ENCODE peak calls at places on chromosomes 12 and 14, in eight cellular contexts. One of them, this sample, is unnamed.

GRCh38 chr12:128829870-128830504 is 6.2 kb upstream of the SLC15A4 start:
- DNase-seq in stomach: peak
- DNase-seq in NB4: peak
- DNase-seq in hepatocyte: no peak
- DNase-seq in astrocyte of the spinal cord: no peak
- DNase-seq in naive thymus-derived CD4-positive, alpha-beta T cell: no peak
- DNase-seq in adrenal gland: peak
- DNase-seq in mammary epithelial cell: no peak
- DNase-seq in this sample: no peak

GRCh38 chr12:50986961-50987737 is 34.8 kb downstream of the HIGD1C start:
- DNase-seq in naive thymus-derived CD4-positive, alpha-beta T cell: peak
- DNase-seq in NB4: peak
- DNase-seq in hepatocyte: peak
- DNase-seq in adrenal gland: peak
- DNase-seq in mammary epithelial cell: peak
- DNase-seq in astrocyte of the spinal cord: peak
- DNase-seq in stomach: peak
- DNase-seq in this sample: no peak

GRCh38 chr12:123937707-123938600 is 34.7 kb downstream of the CCDC92 start:
- DNase-seq in NB4: peak
- DNase-seq in stomach: no peak
- DNase-seq in mammary epithelial cell: no peak
- DNase-seq in adrenal gland: no peak
- DNase-seq in naive thymus-derived CD4-positive, alpha-beta T cell: peak
- DNase-seq in hepatocyte: no peak
- DNase-seq in astrocyte of the spinal cord: no peak
- DNase-seq in this sample: peak

GRCh38 chr12:124430491-124430890 is 135.6 kb downstream of the RFLNA start:
- DNase-seq in astrocyte of the spinal cord: no peak
- DNase-seq in hepatocyte: no peak
- DNase-seq in mammary epithelial cell: no peak
- DNase-seq in naive thymus-derived CD4-positive, alpha-beta T cell: no peak
- DNase-seq in adrenal gland: no peak
- DNase-seq in stomach: no peak
- DNase-seq in NB4: no peak
- DNase-seq in this sample: no peak

GRCh38 chr14:55638665-55639064 is 58.7 kb downstream of the KTN1 start:
- DNase-seq in hepatocyte: no peak
- DNase-seq in naive thymus-derived CD4-positive, alpha-beta T cell: no peak
- DNase-seq in NB4: no peak
- DNase-seq in astrocyte of the spinal cord: no peak
- DNase-seq in adrenal gland: no peak
- DNase-seq in mammary epithelial cell: no peak
- DNase-seq in stomach: no peak
- DNase-seq in this sample: no peak

GRCh38 chr12:78062781-78063180 is 232.1 kb downstream of the NAV3 start:
- DNase-seq in adrenal gland: peak
- DNase-seq in NB4: no peak
- DNase-seq in stomach: peak
- DNase-seq in astrocyte of the spinal cord: peak
- DNase-seq in hepatocyte: peak
- DNase-seq in mammary epithelial cell: peak
- DNase-seq in naive thymus-derived CD4-positive, alpha-beta T cell: no peak
- DNase-seq in this sample: no peak

GRCh38 chr12:12582895-12583303 is 20.2 kb upstream of the DUSP16 start:
- DNase-seq in stomach: no peak
- DNase-seq in adrenal gland: peak
- DNase-seq in NB4: peak
- DNase-seq in astrocyte of the spinal cord: no peak
- DNase-seq in naive thymus-derived CD4-positive, alpha-beta T cell: no peak
- DNase-seq in mammary epithelial cell: peak
- DNase-seq in hepatocyte: peak
- DNase-seq in this sample: no peak

GRCh38 chr14:85122690-85123089 is 407.3 kb upstream of the FLRT2 start:
- DNase-seq in astrocyte of the spinal cord: peak
- DNase-seq in adrenal gland: no peak
- DNase-seq in naive thymus-derived CD4-positive, alpha-beta T cell: no peak
- DNase-seq in stomach: no peak
- DNase-seq in mammary epithelial cell: peak
- DNase-seq in hepatocyte: no peak
- DNase-seq in NB4: no peak
- DNase-seq in this sample: no peak

GRCh38 chr14:96931751-96932150 is 134.6 kb downstream of the VRK1 start:
- DNase-seq in naive thymus-derived CD4-positive, alpha-beta T cell: no peak
- DNase-seq in hepatocyte: no peak
- DNase-seq in adrenal gland: no peak
- DNase-seq in astrocyte of the spinal cord: no peak
- DNase-seq in NB4: no peak
- DNase-seq in mammary epithelial cell: no peak
- DNase-seq in stomach: no peak
- DNase-seq in this sample: no peak

GRCh38 chr12:27331927-27332324 is 710 bp upstream of the BMAL2 start:
- DNase-seq in naive thymus-derived CD4-positive, alpha-beta T cell: no peak
- DNase-seq in hepatocyte: no peak
- DNase-seq in NB4: peak
- DNase-seq in mammary epithelial cell: peak
- DNase-seq in stomach: no peak
- DNase-seq in astrocyte of the spinal cord: peak
- DNase-seq in adrenal gland: no peak
- DNase-seq in this sample: no peak

GRCh38 chr14:53391631-53392030 is 238.5 kb upstream of the DDHD1 start:
- DNase-seq in NB4: no peak
- DNase-seq in astrocyte of the spinal cord: peak
- DNase-seq in adrenal gland: no peak
- DNase-seq in stomach: no peak
- DNase-seq in naive thymus-derived CD4-positive, alpha-beta T cell: no peak
- DNase-seq in hepatocyte: no peak
- DNase-seq in mammary epithelial cell: peak
- DNase-seq in this sample: no peak

GRCh38 chr14:71776463-71777359 is 155.5 kb upstream of the RGS6 start:
- DNase-seq in hepatocyte: no peak
- DNase-seq in mammary epithelial cell: no peak
- DNase-seq in astrocyte of the spinal cord: peak
- DNase-seq in naive thymus-derived CD4-positive, alpha-beta T cell: no peak
- DNase-seq in NB4: no peak
- DNase-seq in adrenal gland: no peak
- DNase-seq in stomach: no peak
- DNase-seq in this sample: no peak

GRCh38 chr14:87712386-87713113 is 280.4 kb downstream of the GALC start:
- DNase-seq in NB4: no peak
- DNase-seq in mammary epithelial cell: no peak
- DNase-seq in astrocyte of the spinal cord: no peak
- DNase-seq in naive thymus-derived CD4-positive, alpha-beta T cell: no peak
- DNase-seq in hepatocyte: peak
- DNase-seq in adrenal gland: no peak
- DNase-seq in stomach: no peak
- DNase-seq in this sample: no peak

GRCh38 chr12:131121705-131122405 is 168.1 kb downstream of the ADGRD1 start:
- DNase-seq in astrocyte of the spinal cord: no peak
- DNase-seq in naive thymus-derived CD4-positive, alpha-beta T cell: no peak
- DNase-seq in hepatocyte: no peak
- DNase-seq in adrenal gland: no peak
- DNase-seq in stomach: no peak
- DNase-seq in mammary epithelial cell: no peak
- DNase-seq in NB4: no peak
- DNase-seq in this sample: no peak

DNA sequence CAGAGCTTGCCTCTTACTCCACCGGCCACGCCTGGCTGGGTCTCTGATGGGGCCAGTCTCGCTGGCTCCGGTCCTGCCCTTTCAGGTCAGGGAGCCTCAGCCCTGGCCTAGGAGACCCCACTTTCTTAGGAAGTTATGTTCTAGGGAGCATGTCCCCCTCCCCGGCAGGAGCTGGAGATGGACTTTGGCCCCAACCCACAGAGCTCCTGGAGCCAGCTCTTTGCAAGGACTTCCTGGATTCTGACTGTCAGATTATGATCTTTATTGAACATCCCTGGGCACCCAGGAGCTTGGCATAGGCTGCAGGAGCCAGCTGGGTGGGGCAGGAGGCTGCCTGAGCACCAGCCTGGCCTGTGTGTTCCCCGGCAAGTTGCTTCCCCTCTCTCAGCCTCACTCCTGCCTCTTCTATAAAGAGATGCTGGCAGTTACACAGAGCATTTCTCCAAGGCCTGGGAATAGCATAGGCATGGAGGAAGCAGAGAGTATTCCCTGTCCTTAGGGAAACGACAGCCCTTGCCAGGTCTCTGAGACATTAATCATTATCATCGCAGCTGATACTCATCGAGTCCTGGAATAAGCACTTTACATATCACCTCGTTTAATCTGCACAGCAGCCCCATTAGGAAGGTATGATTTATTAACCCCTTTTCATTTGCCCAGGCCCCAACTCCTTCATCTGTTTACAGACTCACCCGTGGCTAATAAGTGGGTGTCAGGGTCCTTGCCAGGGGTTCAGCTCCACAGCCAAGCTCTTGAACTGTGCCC is 3.4 kb downstream of the DEGS2 start:
- DNase-seq in hepatocyte: peak
- DNase-seq in naive thymus-derived CD4-positive, alpha-beta T cell: no peak
- DNase-seq in adrenal gland: no peak
- DNase-seq in mammary epithelial cell: no peak
- DNase-seq in NB4: no peak
- DNase-seq in astrocyte of the spinal cord: no peak
- DNase-seq in stomach: no peak
- DNase-seq in this sample: no peak
- H3K4me3 ChIP-seq in hepatocyte: no peak
- H3K4me3 ChIP-seq in naive thymus-derived CD4-positive, alpha-beta T cell: no peak
- H3K4me3 ChIP-seq in adrenal gland: no peak
- H3K4me3 ChIP-seq in mammary epithelial cell: no peak
- H3K4me3 ChIP-seq in NB4: no peak
- H3K4me3 ChIP-seq in astrocyte of the spinal cord: no peak
- H3K4me3 ChIP-seq in stomach: peak
- H3K4me3 ChIP-seq in this sample: no peak

DNA sequence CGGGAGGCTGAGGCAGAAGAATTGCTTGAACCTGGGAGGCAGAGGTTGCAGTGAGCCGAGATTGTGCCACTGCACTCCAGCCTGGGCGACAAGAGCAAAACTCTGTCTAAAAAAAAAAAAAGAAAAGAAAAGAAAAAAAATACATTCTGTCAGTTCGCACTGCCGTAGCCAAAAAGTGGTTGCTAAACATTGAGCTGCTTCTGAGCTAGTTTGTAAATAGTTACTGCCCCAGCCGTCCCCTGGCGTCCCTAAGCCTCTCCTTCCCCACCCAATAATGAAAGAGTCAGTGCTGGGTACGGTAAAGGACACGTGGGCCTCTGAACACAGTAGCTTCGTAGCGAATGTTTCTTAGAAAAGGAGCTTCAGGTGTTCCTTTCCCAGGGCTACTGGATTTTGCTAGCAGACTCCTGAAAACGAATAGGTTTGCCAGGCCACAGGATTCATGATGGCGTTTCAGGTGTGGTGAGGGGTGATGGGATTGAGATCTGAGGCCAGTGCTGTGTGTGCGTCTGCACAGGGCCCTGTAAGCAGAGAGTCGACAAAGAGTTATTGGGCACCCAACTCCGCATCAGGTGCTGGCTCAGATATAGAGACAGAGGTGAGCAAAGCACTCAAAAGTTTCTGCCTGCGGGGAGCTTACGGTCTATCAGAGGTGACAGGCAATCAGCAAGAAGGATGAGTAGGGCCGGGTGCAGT is 94.1 kb downstream of the LGMN start:
- DNase-seq in naive thymus-derived CD4-positive, alpha-beta T cell: no peak
- DNase-seq in adrenal gland: no peak
- DNase-seq in mammary epithelial cell: no peak
- DNase-seq in NB4: no peak
- DNase-seq in astrocyte of the spinal cord: no peak
- DNase-seq in stomach: no peak
- DNase-seq in hepatocyte: no peak
- DNase-seq in this sample: no peak
- H3K4me3 ChIP-seq in naive thymus-derived CD4-positive, alpha-beta T cell: peak
- H3K4me3 ChIP-seq in adrenal gland: no peak
- H3K4me3 ChIP-seq in mammary epithelial cell: no peak
- H3K4me3 ChIP-seq in NB4: no peak
- H3K4me3 ChIP-seq in astrocyte of the spinal cord: no peak
- H3K4me3 ChIP-seq in stomach: peak
- H3K4me3 ChIP-seq in hepatocyte: no peak
- H3K4me3 ChIP-seq in this sample: peak

GRCh38 chr14:101962503-101962874 is 1.9 kb upstream of the DYNC1H1 start:
- DNase-seq in astrocyte of the spinal cord: peak
- DNase-seq in NB4: no peak
- DNase-seq in stomach: peak
- DNase-seq in mammary epithelial cell: peak
- DNase-seq in adrenal gland: peak
- DNase-seq in naive thymus-derived CD4-positive, alpha-beta T cell: no peak
- DNase-seq in hepatocyte: peak
- DNase-seq in this sample: no peak

GRCh38 chr14:101964297-101965144 is at the start of gene DYNC1H1:
- DNase-seq in adrenal gland: peak
- DNase-seq in naive thymus-derived CD4-positive, alpha-beta T cell: peak
- DNase-seq in mammary epithelial cell: peak
- DNase-seq in astrocyte of the spinal cord: peak
- DNase-seq in hepatocyte: peak
- DNase-seq in NB4: peak
- DNase-seq in stomach: peak
- DNase-seq in this sample: peak

GRCh38 chr14:101963611-101964296 is 619 bp upstream of the DYNC1H1 start:
- DNase-seq in astrocyte of the spinal cord: no peak
- DNase-seq in hepatocyte: no peak
- DNase-seq in stomach: no peak
- DNase-seq in adrenal gland: no peak
- DNase-seq in mammary epithelial cell: no peak
- DNase-seq in naive thymus-derived CD4-positive, alpha-beta T cell: no peak
- DNase-seq in NB4: no peak
- DNase-seq in this sample: no peak

GRCh38 chr14:101961746-101962502 is 2.4 kb upstream of the DYNC1H1 start:
- DNase-seq in adrenal gland: no peak
- DNase-seq in astrocyte of the spinal cord: no peak
- DNase-seq in naive thymus-derived CD4-positive, alpha-beta T cell: no peak
- DNase-seq in NB4: no peak
- DNase-seq in stomach: no peak
- DNase-seq in mammary epithelial cell: no peak
- DNase-seq in hepatocyte: no peak
- DNase-seq in this sample: no peak

GRCh38 chr14:101963052-101963451 is 1.3 kb upstream of the DYNC1H1 start:
- DNase-seq in hepatocyte: no peak
- DNase-seq in stomach: no peak
- DNase-seq in astrocyte of the spinal cord: no peak
- DNase-seq in naive thymus-derived CD4-positive, alpha-beta T cell: no peak
- DNase-seq in adrenal gland: no peak
- DNase-seq in mammary epithelial cell: no peak
- DNase-seq in NB4: no peak
- DNase-seq in this sample: no peak
- H3K4me3 ChIP-seq in hepatocyte: no peak
- H3K4me3 ChIP-seq in stomach: no peak
- H3K4me3 ChIP-seq in astrocyte of the spinal cord: no peak
- H3K4me3 ChIP-seq in naive thymus-derived CD4-positive, alpha-beta T cell: no peak
- H3K4me3 ChIP-seq in adrenal gland: no peak
- H3K4me3 ChIP-seq in mammary epithelial cell: no peak
- H3K4me3 ChIP-seq in NB4: no peak
- H3K4me3 ChIP-seq in this sample: no peak

DNA sequence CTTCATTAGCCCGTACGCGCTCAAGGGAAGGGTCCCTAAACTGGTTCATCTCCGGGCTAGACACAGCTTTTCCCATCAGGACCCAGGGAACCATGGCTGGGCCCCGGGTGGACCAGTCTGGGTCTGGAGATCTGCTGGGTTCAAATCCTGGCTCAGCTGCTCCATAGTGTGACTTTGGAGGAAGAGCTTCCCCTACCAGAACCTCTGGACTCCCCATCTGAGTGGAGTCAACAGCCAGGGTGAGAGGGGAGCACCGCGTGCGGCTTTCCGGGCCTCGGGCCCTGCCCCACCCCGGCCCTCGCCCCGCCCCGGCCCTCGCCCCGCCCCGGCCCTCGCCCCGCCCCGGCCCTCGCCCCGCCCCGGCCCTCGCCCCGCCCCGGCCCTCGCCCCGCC is 41.2 kb downstream of the BEGAIN start:
- DNase-seq in hepatocyte: no peak
- DNase-seq in adrenal gland: no peak
- DNase-seq in stomach: peak
- DNase-seq in mammary epithelial cell: no peak
- DNase-seq in astrocyte of the spinal cord: no peak
- DNase-seq in NB4: peak
- DNase-seq in naive thymus-derived CD4-positive, alpha-beta T cell: no peak
- DNase-seq in this sample: no peak
- H3K4me3 ChIP-seq in hepatocyte: no peak
- H3K4me3 ChIP-seq in adrenal gland: no peak
- H3K4me3 ChIP-seq in stomach: peak
- H3K4me3 ChIP-seq in mammary epithelial cell: no peak
- H3K4me3 ChIP-seq in astrocyte of the spinal cord: no peak
- H3K4me3 ChIP-seq in NB4: no peak
- H3K4me3 ChIP-seq in naive thymus-derived CD4-positive, alpha-beta T cell: no peak
- H3K4me3 ChIP-seq in this sample: no peak

This sample was measured in effector memory CD4-positive, alpha-beta T cell.